ENCODE peak calls at places on chromosomes 5 and 9, in five cellular contexts. N is MM.1S; I is LoVo; J is activated CD4-positive, alpha-beta T cell treated with anti-CD3 and anti-CD28 coated beads for 1 hour; Y is T-helper 17 cell. X is an unnamed sample.

GRCh38 chr5:15752886-15753285 is 252.9 kb downstream of the FBXL7 start:
- DNase-seq in N (no peak), I (no peak), J (no peak), Y (no peak), X (no peak)

GRCh38 chr5:9932770-9933169 is 302.6 kb upstream of the TAS2R1 start:
- DNase-seq in N (no peak), I (no peak), J (no peak), Y (no peak), X (no peak)

GRCh38 chr9:136242908-136243525 is 2.6 kb downstream of the QSOX2 start:
- DNase-seq in N (no peak), I (no peak), J (no peak), Y (no peak), X (no peak)

GRCh38 chr9:134644715-134645606 is 3.4 kb downstream of the COL5A1 start:
- DNase-seq in N (no peak), I (no peak), J (no peak), Y (no peak), X (no peak)

GRCh38 chr9:131545003-131545785 is at the start of gene PRRT1B:
- DNase-seq in N (no peak), I (peak; percentile 85), J (no peak), Y (no peak), X (no peak)

GRCh38 chr9:124390812-124391658 is 24.2 kb downstream of the PSMB7 start:
- DNase-seq in N (no peak), I (peak; percentile 14), J (no peak), Y (no peak), X (no peak)

GRCh38 chr5:133582971-133583370 is 29.4 kb downstream of the FSTL4 start:
- DNase-seq in N (no peak), I (no peak), J (no peak), Y (no peak), X (no peak)

GRCh38 chr5:163841-164240 is 27.5 kb upstream of the LRRC14B start:
- DNase-seq in N (no peak), I (no peak), J (no peak), Y (no peak), X (no peak)

GRCh38 chr9:136644593-136645342 is 17.9 kb upstream of the EGFL7 start:
- DNase-seq in N (peak; percentile 60), I (peak; percentile 77), J (peak; percentile 58), Y (peak; percentile 53), X (peak; percentile 74)

GRCh38 chr5:16888694-16889124 is 47.4 kb downstream of the MYO10 start:
- DNase-seq in N (no peak), I (peak; percentile 51), J (no peak), Y (no peak), X (no peak)

GRCh38 chr9:35481347-35481975 is 8.4 kb upstream of the RUSC2 start:
- DNase-seq in N (peak; percentile 53), I (peak; percentile 32), J (no peak), Y (no peak), X (no peak)

GRCh38 chr5:112534067-112534466 is 115.0 kb upstream of the EPB41L4A start:
- DNase-seq in N (no peak), I (no peak), J (no peak), Y (no peak), X (no peak)

GRCh38 chr9:2576631-2577030 is 45.0 kb upstream of the VLDLR start:
- DNase-seq in N (no peak), I (peak; percentile 34), J (no peak), Y (no peak), X (no peak)

GRCh38 chr5:169294621-169295020 is 6.3 kb downstream of the SLIT3 start:
- DNase-seq in N (no peak), I (no peak), J (no peak), Y (no peak), X (no peak)

GRCh38 chr9:117189121-117189520 is 225.7 kb downstream of the ASTN2 start:
- DNase-seq in N (no peak), I (no peak), J (no peak), Y (no peak), X (no peak)

GRCh38 chr5:1488882-1489680 is 34.7 kb downstream of the LPCAT1 start:
- DNase-seq in N (peak; percentile 60), I (no peak), J (no peak), Y (no peak), X (no peak)

GRCh38 chr5:43312699-43313034 is 545 bp downstream of the HMGCS1 start:
- DNase-seq in N (peak; percentile 40), I (no peak), J (no peak), Y (no peak), X (no peak)

GRCh38 chr5:160837749-160838593 is 14.0 kb downstream of the ATP10B start:
- DNase-seq in N (no peak), I (no peak), J (no peak), Y (no peak), X (no peak)

GRCh38 chr9:79489241-79490000 is 82.3 kb upstream of the TLE4 start:
- DNase-seq in N (no peak), I (peak; percentile 23), J (no peak), Y (no peak), X (peak; percentile 61)

GRCh38 chr5:170034231-170034630 is 53.9 kb upstream of the INSYN2B start:
- DNase-seq in N (no peak), I (no peak), J (no peak), Y (no peak), X (no peak)

GRCh38 chr5:84069608-84070179 is 315.0 kb downstream of the EDIL3 start:
- DNase-seq in N (no peak), I (no peak), J (no peak), Y (no peak), X (no peak)

GRCh38 chr5:174843263-174844250 is 119.2 kb downstream of the MSX2 start:
- DNase-seq in N (no peak), I (no peak), J (no peak), Y (no peak), X (no peak)

GRCh38 chr5:103424453-103425205 is 138.0 kb downstream of the NUDT12 start:
- DNase-seq in N (no peak), I (no peak), J (no peak), Y (no peak), X (no peak)

GRCh38 chr5:64690417-64691151 is at the start of gene SHISAL2B:
- DNase-seq in N (no peak), I (no peak), J (no peak), Y (no peak), X (no peak)

X was measured in dorsolateral prefrontal cortex.